ENCODE peak calls at places on chromosomes 5 and 9, in five cellular contexts. O, M, H, S and I are unnamed samples.

GRCh38 chr5:74394924-74395880 is 245.3 kb downstream of the ENC1 start:
- DNase-seq in O (no peak), M (peak; percentile 28), H (no peak), S (peak; percentile 76), I (peak; percentile 93)

GRCh38 chr9:123998278-123998925 is 13.2 kb upstream of the LHX2 start:
- DNase-seq in O (no peak), M (no peak), H (no peak), S (no peak), I (no peak)

GRCh38 chr5:111685969-111686368 is 71.0 kb downstream of the NREP start:
- DNase-seq in O (no peak), M (no peak), H (no peak), S (no peak), I (no peak)

GRCh38 chr5:179345429-179346321 is at the start of gene ADAMTS2:
- DNase-seq in O (peak; percentile 77), M (no peak), H (no peak), S (peak; percentile 91), I (no peak)

GRCh38 chr9:136059851-136060670 is 35.0 kb downstream of the NACC2 start:
- DNase-seq in O (no peak), M (no peak), H (no peak), S (peak; percentile 68), I (no peak)

GRCh38 chr9:124346347-124347163 is 68.7 kb downstream of the PSMB7 start:
- DNase-seq in O (no peak), M (no peak), H (no peak), S (peak; percentile 72), I (peak; percentile 64)

GRCh38 chr9:7045361-7045760 is 287.6 kb downstream of the KDM4C start:
- DNase-seq in O (no peak), M (no peak), H (no peak), S (no peak), I (no peak)

GRCh38 chr9:128055222-128056040 is 11.7 kb downstream of the NAIF1 start:
- DNase-seq in O (peak; percentile 74), M (no peak), H (no peak), S (peak; percentile 89), I (no peak)

GRCh38 chr5:80255425-80255751 is 460 bp downstream of the SERINC5 start:
- DNase-seq in O (peak; percentile 53), M (peak; percentile 55), H (no peak), S (peak; percentile 92), I (no peak)

GRCh38 chr5:55694152-55694830 is 17.8 kb downstream of the SLC38A9 start:
- DNase-seq in O (no peak), M (no peak), H (peak; percentile 25), S (no peak), I (no peak)

GRCh38 chr9:94693485-94694191 is 32.9 kb upstream of the AOPEP start:
- DNase-seq in O (no peak), M (no peak), H (no peak), S (no peak), I (no peak)

GRCh38 chr5:69242215-69242927 is 7.7 kb downstream of the CDK7 start:
- DNase-seq in O (no peak), M (no peak), H (no peak), S (no peak), I (no peak)

GRCh38 chr5:61334224-61335196 is 2.5 kb downstream of the ZSWIM6 start:
- DNase-seq in O (no peak), M (peak; percentile 88), H (no peak), S (no peak), I (no peak)

GRCh38 chr5:112411903-112412302 is 7.2 kb downstream of the EPB41L4A start:
- DNase-seq in O (no peak), M (peak; percentile 16), H (no peak), S (no peak), I (no peak)

GRCh38 chr5:119022017-119022745 is 33.8 kb upstream of the DTWD2 start:
- DNase-seq in O (no peak), M (peak; percentile 52), H (no peak), S (no peak), I (no peak)

GRCh38 chr9:92613268-92614122 is 56.4 kb downstream of the IPPK start:
- DNase-seq in O (no peak), M (no peak), H (no peak), S (no peak), I (no peak)

GRCh38 chr9:626591-626990 is 214.9 kb upstream of the DMRT1 start:
- DNase-seq in O (peak; percentile 59), M (no peak), H (no peak), S (no peak), I (no peak)

GRCh38 chr9:72856985-72857631 is 95.7 kb downstream of the ALDH1A1 start:
- DNase-seq in O (peak; percentile 47), M (peak; percentile 29), H (peak; percentile 37), S (no peak), I (no peak)

GRCh38 chr5:103526164-103526915 is 36.2 kb downstream of the NUDT12 start:
- DNase-seq in O (no peak), M (no peak), H (no peak), S (no peak), I (no peak)

GRCh38 chr9:135914921-135915320 is 7.6 kb upstream of the CAMSAP1 start:
- DNase-seq in O (no peak), M (no peak), H (no peak), S (no peak), I (no peak)

GRCh38 chr9:98211260-98211659 is 18.8 kb upstream of the CORO2A start:
- DNase-seq in O (no peak), M (no peak), H (no peak), S (no peak), I (no peak)

GRCh38 chr5:84239509-84239908 is 145.2 kb downstream of the EDIL3 start:
- DNase-seq in O (no peak), M (no peak), H (no peak), S (no peak), I (no peak)

GRCh38 chr5:150626853-150627276 is 13.6 kb upstream of the SYNPO start:
- DNase-seq in O (peak; percentile 66), M (peak; percentile 52), H (no peak), S (peak; percentile 93), I (no peak)

GRCh38 chr9:96209407-96210031 is 92.5 kb downstream of the HSD17B3 start:
- DNase-seq in O (no peak), M (no peak), H (no peak), S (no peak), I (no peak)

GRCh38 chr5:108788142-108788541 is 40.4 kb downstream of the FER start:
- DNase-seq in O (no peak), M (no peak), H (no peak), S (no peak), I (no peak)

GRCh38 chr5:68041293-68041692 is 174.3 kb upstream of the PIK3R1 start:
- DNase-seq in O (no peak), M (no peak), H (no peak), S (no peak), I (no peak)

GRCh38 chr5:35789732-35790461 is 66.8 kb upstream of the IL7R start:
- DNase-seq in O (no peak), M (peak; percentile 31), H (no peak), S (no peak), I (no peak)

GRCh38 chr9:107705521-107705920 is 216.0 kb upstream of the KLF4 start:
- DNase-seq in O (no peak), M (peak; percentile 14), H (no peak), S (no peak), I (no peak)

GRCh38 chr9:126805546-126806262 is 864 bp downstream of the ZBTB43 start:
- DNase-seq in O (no peak), M (no peak), H (no peak), S (peak; percentile 84), I (no peak)

GRCh38 chr5:285991-286557 is 14.6 kb downstream of the PDCD6 start:
- DNase-seq in O (no peak), M (no peak), H (no peak), S (no peak), I (no peak)